ENCODE peak calls at places on chromosome 1, in four cellular contexts. U is HEK293T, M is K562, F is GM12878. J is an unnamed sample.

GRCh38 chr1:62076286-62076685 is 118.4 kb upstream of the L1TD1 start:
- DNase-seq in U (no peak), M (peak), F (no peak), J (peak)

GRCh38 chr1:197471248-197472035 is 203.4 kb downstream of the CRB1 start:
- DNase-seq in U (no peak), M (no peak), F (no peak), J (no peak)

GRCh38 chr1:179025975-179026812 is 500 bp downstream of the FAM20B start:
- DNase-seq in U (peak), M (peak), F (no peak), J (peak)

GRCh38 chr1:17075470-17076255 is 21.8 kb upstream of the SDHB start:
- DNase-seq in U (peak), M (peak), F (no peak), J (peak)

GRCh38 chr1:152109231-152109997 is 5.8 kb downstream of the TCHH start:
- DNase-seq in U (no peak), M (no peak), F (no peak), J (no peak)

GRCh38 chr1:228830185-228830953 is 95.1 kb downstream of the RHOU start:
- DNase-seq in U (no peak), M (no peak), F (no peak), J (no peak)

GRCh38 chr1:64844175-64844574 is 99.3 kb downstream of the RAVER2 start:
- DNase-seq in U (no peak), M (no peak), F (no peak), J (no peak)

GRCh38 chr1:85611856-85612255 is 31.3 kb downstream of the CCN1 start:
- DNase-seq in U (no peak), M (no peak), F (no peak), J (peak)

GRCh38 chr1:60670313-60670712 is 412.0 kb upstream of the NFIA start:
- DNase-seq in U (no peak), M (no peak), F (no peak), J (no peak)

GRCh38 chr1:230103341-230104173 is 36.5 kb downstream of the GALNT2 start:
- DNase-seq in U (no peak), M (no peak), F (no peak), J (no peak)

GRCh38 chr1:184624626-184625025 is 130.0 kb downstream of the EDEM3 start:
- DNase-seq in U (no peak), M (no peak), F (no peak), J (no peak)

GRCh38 chr1:108208724-108209404 is 8.7 kb upstream of the SLC25A24 start:
- DNase-seq in U (no peak), M (no peak), F (no peak), J (no peak)

GRCh38 chr1:204250428-204251030 is 36.7 kb upstream of the GOLT1A start:
- DNase-seq in U (no peak), M (no peak), F (no peak), J (no peak)

GRCh38 chr1:234538930-234539649 is 60.1 kb upstream of the TARBP1 start:
- DNase-seq in U (no peak), M (no peak), F (no peak), J (no peak)

GRCh38 chr1:197464039-197464438 is 196.0 kb downstream of the CRB1 start:
- DNase-seq in U (no peak), M (no peak), F (no peak), J (peak)

GRCh38 chr1:25033828-25034451 is 103.9 kb upstream of the RUNX3 start:
- DNase-seq in U (no peak), M (no peak), F (no peak), J (no peak)
- TF ChIP-seq TARDBP in U (no peak), M (no peak), F (no peak), J (no peak)

DNA sequence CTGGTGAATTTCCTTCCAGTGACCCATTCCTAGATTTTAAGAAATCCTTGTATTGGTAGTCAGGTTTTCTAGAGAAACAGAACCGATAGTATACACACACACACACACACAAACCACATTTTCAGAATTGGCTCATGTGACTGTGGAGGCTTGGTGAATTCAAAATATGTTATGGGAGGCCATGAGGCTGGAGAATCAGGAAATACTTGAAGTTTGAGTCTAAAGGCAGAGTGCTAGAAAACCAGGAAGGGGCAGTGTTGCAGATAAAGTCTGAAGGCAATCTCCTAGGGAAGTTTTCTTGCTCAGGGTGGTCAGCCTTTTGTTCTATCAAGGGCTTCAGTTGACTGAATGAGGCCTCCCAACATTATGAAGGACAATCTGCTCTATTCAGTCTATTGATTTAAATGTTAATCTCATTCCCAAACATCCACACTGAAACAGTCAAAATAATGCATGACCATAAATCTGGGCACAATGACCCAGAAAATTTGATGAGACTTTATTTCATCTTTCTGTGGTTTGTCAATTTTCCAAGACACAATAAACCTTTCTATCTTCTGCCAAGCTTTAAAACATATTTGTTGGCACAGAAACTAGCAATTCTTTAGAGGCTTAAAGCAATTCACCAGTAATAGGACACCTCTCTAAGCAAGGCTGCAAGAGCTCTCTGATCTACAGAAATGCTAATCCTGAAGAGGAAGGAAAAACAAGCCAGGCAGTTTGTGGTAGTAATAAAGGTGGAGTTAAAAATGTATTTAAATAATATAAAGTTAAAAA is 113.9 kb downstream of the FCRL5 start:
- DNase-seq in U (no peak), M (no peak), F (no peak), J (no peak)
- TF ChIP-seq TARDBP in U (no peak), M (no peak), F (no peak), J (no peak)

DNA sequence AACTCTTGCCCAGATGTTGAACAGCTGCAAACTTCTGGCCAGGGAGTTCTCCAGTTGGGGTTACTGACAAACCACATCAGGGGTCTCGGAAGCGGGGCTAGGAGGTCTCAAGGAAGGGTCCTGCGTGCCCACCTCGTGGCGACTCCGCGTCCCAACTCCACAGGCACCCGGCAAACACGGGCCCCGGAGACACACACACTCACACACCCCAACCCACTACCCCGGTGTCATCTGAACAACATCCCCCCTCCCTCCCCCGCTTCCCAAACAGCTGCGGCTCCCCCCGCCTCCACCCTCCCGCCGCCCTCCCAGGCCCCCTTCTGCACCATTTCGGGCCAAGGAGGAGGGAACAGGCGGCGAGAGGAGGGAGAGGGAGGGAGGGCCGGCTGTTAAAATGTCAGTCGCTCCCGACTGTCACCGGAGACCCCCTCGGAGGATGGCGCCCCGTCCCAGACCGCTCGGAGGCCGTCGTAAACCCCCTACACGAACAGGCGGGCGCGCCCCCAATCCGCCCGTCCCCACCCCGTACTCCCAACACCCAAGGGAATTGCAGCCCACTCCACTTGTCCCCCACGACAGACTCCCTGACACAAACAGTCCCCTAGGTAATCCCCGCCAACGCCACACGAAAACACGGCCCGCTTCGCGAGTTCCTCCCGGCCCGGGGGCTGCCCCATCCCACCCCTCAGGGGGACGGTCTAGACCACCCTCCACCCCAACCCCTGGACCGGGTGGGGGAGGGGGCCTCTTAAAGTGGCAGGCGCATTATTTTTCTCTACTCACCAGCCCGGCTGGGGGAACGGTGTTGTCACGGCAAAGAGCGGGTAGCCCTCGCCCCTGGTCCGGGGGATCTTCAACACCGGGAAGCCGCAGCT is 635 bp downstream of the MEF2D start:
- DNase-seq in U (peak), M (peak), F (no peak), J (no peak)
- TF ChIP-seq TARDBP in U (no peak), M (no peak), F (no peak), J (no peak)

DNA sequence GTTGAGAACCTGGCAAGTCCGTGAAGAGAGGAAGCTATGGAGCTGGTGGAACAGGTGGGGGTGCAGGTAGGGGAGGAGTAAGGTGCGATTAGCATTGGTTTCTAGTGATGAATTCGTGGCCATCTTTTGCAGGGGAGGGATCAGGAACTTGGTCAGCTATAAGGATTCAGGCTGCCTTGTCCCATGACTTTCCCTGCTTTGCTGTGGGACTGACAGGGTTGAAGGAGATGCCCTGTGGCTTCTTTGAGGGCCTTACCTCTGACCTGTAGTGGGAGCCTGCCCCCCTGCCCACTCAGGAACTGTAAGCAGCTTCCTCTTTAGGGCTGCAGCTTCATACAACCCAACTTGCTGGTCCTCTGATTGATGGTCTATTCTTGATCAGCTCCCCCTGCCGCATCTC is 84.7 kb upstream of the CD34 start:
- DNase-seq in U (no peak), M (no peak), F (no peak), J (no peak)
- TF ChIP-seq TARDBP in U (no peak), M (no peak), F (no peak), J (no peak)

GRCh38 chr1:3821004-3821933 is 25.0 kb upstream of the LRRC47 start:
- DNase-seq in U (no peak), M (peak), F (no peak), J (no peak)
- TF ChIP-seq TARDBP in U (no peak), M (no peak), F (no peak), J (no peak)

GRCh38 chr1:221169447-221169889 is 290.2 kb downstream of the HLX start:
- DNase-seq in U (no peak), M (no peak), F (no peak), J (no peak)
- TF ChIP-seq TARDBP in U (no peak), M (no peak), F (no peak), J (no peak)

DNA sequence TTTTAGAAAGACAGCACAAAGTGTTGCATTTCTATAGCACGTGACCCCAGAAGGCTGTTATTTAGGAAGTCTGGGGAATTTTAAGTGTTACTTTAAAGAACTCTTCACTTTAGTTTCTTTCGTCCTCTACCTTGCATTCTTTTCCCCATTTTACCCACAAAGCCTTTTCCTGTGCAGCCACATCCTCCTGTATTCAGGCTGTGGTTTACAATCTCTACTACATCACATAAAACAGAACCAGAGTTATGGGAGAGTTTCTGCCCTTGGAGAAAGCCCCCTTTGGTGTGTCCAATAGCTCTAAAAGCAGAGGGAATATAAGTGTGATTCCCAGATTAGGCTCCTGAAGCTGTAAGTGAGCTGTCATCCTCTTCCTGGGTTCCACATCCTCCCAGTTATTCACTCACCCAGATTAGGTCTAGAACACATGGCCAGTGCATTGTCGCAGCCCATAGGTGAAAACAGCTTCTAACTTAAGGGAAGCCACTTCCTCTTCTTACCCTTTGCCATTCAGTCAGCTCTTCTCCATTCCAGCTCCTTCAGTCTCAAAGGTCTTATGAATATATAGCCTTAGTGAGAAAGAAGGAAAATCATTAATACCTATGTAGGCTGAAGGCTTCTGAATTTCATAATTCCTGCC is 171.1 kb downstream of the PIGK start:
- DNase-seq in U (no peak), M (no peak), F (no peak), J (no peak)
- TF ChIP-seq TARDBP in U (no peak), M (no peak), F (no peak), J (no peak)

GRCh38 chr1:213179784-213180183 is 128.7 kb downstream of the RPS6KC1 start:
- DNase-seq in U (no peak), M (no peak), F (no peak), J (no peak)
- TF ChIP-seq TARDBP in U (no peak), M (no peak), F (no peak), J (no peak)

GRCh38 chr1:3359346-3360157 is 94.9 kb upstream of the ARHGEF16 start:
- DNase-seq in U (no peak), M (no peak), F (no peak), J (no peak)

GRCh38 chr1:3355089-3355488 is 99.4 kb upstream of the ARHGEF16 start:
- DNase-seq in U (no peak), M (no peak), F (no peak), J (no peak)

GRCh38 chr1:3355894-3356826 is 98.3 kb upstream of the ARHGEF16 start:
- DNase-seq in U (no peak), M (no peak), F (no peak), J (peak)

GRCh38 chr1:3357526-3358297 is 96.8 kb upstream of the ARHGEF16 start:
- DNase-seq in U (no peak), M (no peak), F (no peak), J (no peak)

DNA sequence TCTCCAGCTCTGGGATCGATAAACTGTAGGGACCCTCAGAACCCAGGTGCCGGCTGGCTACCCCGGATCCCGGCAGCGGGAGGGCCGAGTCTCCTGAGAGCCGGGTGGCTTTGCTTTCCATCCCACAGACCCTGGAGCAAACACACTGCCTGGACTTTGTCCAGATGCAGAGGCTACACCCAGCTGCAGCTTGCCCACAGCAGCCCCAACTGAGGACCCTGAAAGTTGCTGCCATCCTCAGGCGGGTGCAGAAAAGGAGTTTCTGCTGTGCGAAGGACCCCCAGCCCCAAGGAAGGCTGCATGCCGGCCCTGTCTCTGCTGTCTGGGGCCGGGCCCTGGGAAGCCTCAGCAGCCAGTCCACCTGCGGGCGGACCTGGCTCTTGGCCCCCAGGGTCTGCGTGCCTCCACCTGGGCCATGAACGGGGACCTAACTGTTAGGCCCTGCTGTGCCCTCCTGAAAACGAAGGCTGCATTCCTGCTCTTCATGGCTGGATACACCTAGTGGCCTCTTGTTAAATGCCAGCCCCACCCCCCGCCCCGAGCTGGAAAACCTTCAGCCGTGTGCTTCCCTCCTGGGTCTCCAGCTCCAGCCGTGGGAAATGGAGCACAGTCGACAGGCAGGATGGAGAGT is 97.5 kb upstream of the ARHGEF16 start:
- DNase-seq in U (no peak), M (no peak), F (no peak), J (peak)
- TF ChIP-seq TARDBP in U (no peak), M (no peak), F (no peak), J (peak)